ENCODE peak calls at places on chromosome 17, in six cellular contexts. H, P, X, R, Z and W are unnamed samples. For H3K4me1, the result is how much of the 10 kb centered on the place peaks cover.

GRCh38 chr17:61818225-61818624 is 45.1 kb downstream of the BRIP1 start:
- DNase-seq in Z (no peak), R (no peak), H (no peak), P (no peak), X (no peak), W (no peak)

GRCh38 chr17:22138861-22139469 is 446.6 kb downstream of the KCNJ18 start:
- DNase-seq in Z (no peak), H (no peak), P (no peak), X (no peak), R (no peak), W (no peak)

GRCh38 chr17:38861399-38861843 is 7.9 kb upstream of the RPL23 start:
- DNase-seq in R (peak), P (peak), X (no peak), H (no peak), Z (no peak), W (no peak)

GRCh38 chr17:32596666-32597065 is 109.9 kb downstream of the CDK5R1 start:
- DNase-seq in Z (no peak), P (no peak), R (no peak), X (no peak), H (no peak), W (no peak)

GRCh38 chr17:72119963-72120877 is 600 bp upstream of the SOX9 start:
- DNase-seq in P (peak), H (no peak), Z (peak), X (no peak), R (no peak), W (no peak)

GRCh38 chr17:78137392-78138203 is 7.0 kb downstream of the TMC8 start:
- DNase-seq in X (no peak), P (no peak), H (no peak), Z (no peak), R (no peak), W (no peak)

GRCh38 chr17:14776791-14777190 is 475.9 kb downstream of the HS3ST3B1 start:
- DNase-seq in R (no peak), X (no peak), P (no peak), H (no peak), Z (no peak), W (no peak)

GRCh38 chr17:4407216-4407615 is 26.5 kb upstream of the SPNS3 start:
- DNase-seq in Z (no peak), P (no peak), R (no peak), H (no peak), X (no peak), W (no peak)

GRCh38 chr17:2954898-2955445 is 108.4 kb downstream of the OR1D5 start:
- DNase-seq in Z (peak), H (no peak), P (peak), X (no peak), R (no peak), W (no peak)

GRCh38 chr17:39281806-39282205 is 56.1 kb upstream of the STAC2 start:
- DNase-seq in X (no peak), Z (no peak), P (no peak), H (no peak), R (no peak), W (no peak)

GRCh38 chr17:80474231-80474932 is 2.0 kb downstream of the NPTX1 start:
- DNase-seq in X (no peak), R (no peak), Z (no peak), P (peak), H (no peak), W (no peak)

GRCh38 chr17:40063034-40063765 is 435 bp downstream of the THRA start:
- DNase-seq in P (no peak), X (no peak), R (peak), Z (peak), H (peak), W (no peak)

GRCh38 chr17:42784811-42785592 is 4.6 kb downstream of the WNK4 start:
- DNase-seq in P (no peak), H (no peak), Z (no peak), X (no peak), R (peak), W (no peak)

GRCh38 chr17:64069143-64069542 is 48.7 kb upstream of the ICAM2 start:
- DNase-seq in X (no peak), Z (no peak), H (no peak), P (no peak), R (no peak), W (no peak)

GRCh38 chr17:14052886-14053615 is 16.3 kb upstream of the COX10 start:
- DNase-seq in P (no peak), X (no peak), H (no peak), Z (no peak), R (no peak), W (no peak)

GRCh38 chr17:63293310-63293709 is 152.8 kb downstream of the CYB561 start:
- DNase-seq in P (no peak), X (no peak), H (no peak), R (no peak), Z (no peak), W (no peak)

GRCh38 chr17:65876985-65877384 is 314.9 kb downstream of the CEP112 start:
- DNase-seq in R (no peak), Z (no peak), H (no peak), X (no peak), P (no peak), W (no peak)

GRCh38 chr17:8138672-8139371 is 13.4 kb downstream of the PER1 start:
- DNase-seq in P (peak), X (no peak), H (peak), Z (peak), R (peak), W (no peak)

GRCh38 chr17:33929181-33929724 is 325.8 kb upstream of the CCL2 start:
- DNase-seq in P (no peak), X (no peak), R (no peak), H (no peak), Z (no peak), W (peak)

GRCh38 chr17:57946798-57947358 is 8.3 kb downstream of the CUEDC1 start:
- DNase-seq in X (no peak), P (peak), H (peak), R (peak), Z (peak), W (no peak)

GRCh38 chr17:57948555-57949420 is 6.4 kb downstream of the CUEDC1 start:
- DNase-seq in P (peak), Z (no peak), X (no peak), R (no peak), H (no peak), W (no peak)

GRCh38 chr17:57949649-57950048 is 5.6 kb downstream of the CUEDC1 start:
- DNase-seq in R (no peak), X (no peak), H (no peak), Z (no peak), P (no peak), W (no peak)

GRCh38 chr17:57947369-57947768 is 7.8 kb downstream of the CUEDC1 start:
- DNase-seq in P (no peak), R (no peak), X (no peak), H (no peak), Z (no peak), W (no peak)

DNA sequence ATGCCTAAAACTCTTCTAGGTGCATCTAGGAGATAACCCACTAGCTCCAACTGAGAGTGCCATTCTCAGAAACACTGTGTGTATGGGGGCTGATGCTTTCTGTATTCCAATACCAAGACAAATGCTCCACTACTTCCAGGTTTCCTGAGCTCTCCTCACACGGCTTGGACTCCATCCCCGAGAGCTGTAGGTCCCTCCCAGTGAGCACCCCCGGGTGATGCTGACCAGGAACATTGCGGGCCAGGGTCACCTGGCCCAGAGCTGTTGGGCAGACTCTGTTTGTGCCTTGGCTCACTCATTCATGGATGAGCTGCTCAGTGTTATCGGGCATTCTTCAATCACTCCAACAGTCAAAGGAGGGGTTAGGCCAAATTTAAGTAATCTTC is 7.0 kb downstream of the CUEDC1 start:
- DNase-seq in P (no peak), H (peak), Z (no peak), R (no peak), X (no peak), W (no peak)
- H3K27ac ChIP-seq in P (peak), H (peak), Z (peak), R (no peak), X (peak), W (no peak)

GRCh38 chr17:55269894-55270293 is 5.1 kb downstream of the HLF start:
- DNase-seq in Z (no peak), R (no peak), X (no peak), H (no peak), P (no peak), W (no peak)
- H3K4me1 ChIP-seq in Z (half or more), R (under half), X (under half), H (under half), P (under half), W (under half)

GRCh38 chr17:59829217-59830006 is 63.3 kb downstream of the TUBD1 start:
- DNase-seq in P (peak), R (no peak), Z (no peak), X (no peak), H (no peak), W (no peak)
- H3K4me3 ChIP-seq in P (peak), R (no peak), Z (peak), X (peak), H (no peak), W (no peak)

GRCh38 chr17:47204722-47205418 is 4.3 kb upstream of the MYL4 start:
- DNase-seq in H (no peak), X (no peak), P (no peak), Z (no peak), R (no peak), W (no peak)

GRCh38 chr17:47208744-47209488 is at the start of gene MYL4:
- DNase-seq in Z (no peak), X (no peak), R (no peak), P (no peak), H (no peak), W (no peak)

GRCh38 chr17:47203984-47204721 is 5.0 kb upstream of the MYL4 start:
- DNase-seq in R (no peak), P (no peak), H (no peak), Z (no peak), X (no peak), W (no peak)

GRCh38 chr17:47207143-47208067 is 1.7 kb upstream of the MYL4 start:
- DNase-seq in R (no peak), X (no peak), Z (no peak), P (no peak), H (no peak), W (no peak)

GRCh38 chr17:47205419-47205963 is 3.7 kb upstream of the MYL4 start:
- DNase-seq in H (no peak), R (peak), P (no peak), X (no peak), Z (peak), W (no peak)
- H3K27ac ChIP-seq in H (peak), R (no peak), P (no peak), X (peak), Z (peak), W (no peak)

DNA sequence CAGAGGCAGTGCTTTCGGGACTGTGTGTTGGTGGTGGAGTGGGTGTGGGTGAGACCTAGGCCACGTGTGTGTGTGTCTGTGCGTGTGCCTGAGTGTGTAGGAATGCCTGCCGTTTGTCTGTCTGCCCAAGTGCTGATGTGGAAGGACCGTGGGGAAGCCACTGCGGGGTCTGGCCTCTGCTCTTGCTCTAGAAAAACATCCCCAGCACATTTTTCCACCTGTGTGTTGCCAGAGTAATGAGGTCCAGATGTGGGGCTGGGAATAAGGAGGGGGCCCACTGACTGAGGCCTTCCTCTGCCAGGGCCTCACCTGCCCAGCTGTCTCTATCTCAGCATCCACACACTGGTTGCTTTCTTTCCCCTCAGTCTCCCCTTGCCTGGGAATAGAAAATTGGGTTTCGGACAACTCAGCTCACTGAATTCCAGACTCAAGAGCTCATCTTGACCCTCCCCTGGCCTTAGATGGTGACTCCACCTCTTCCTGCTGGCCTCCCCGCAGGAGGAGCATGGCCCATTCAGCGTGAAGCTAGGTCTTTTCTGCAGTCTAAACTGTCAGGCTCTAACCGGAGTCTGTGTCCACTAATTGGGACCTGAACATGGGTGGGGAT is 7.6 kb downstream of the SGCA start:
- DNase-seq in P (no peak), R (peak), X (no peak), H (peak), Z (no peak), W (no peak)
- H3K4me1 ChIP-seq in P (half or more), R (under half), X (under half), H (under half), Z (under half), W (under half)

GRCh38 chr17:48023408-48024148 is 14.0 kb downstream of the COPZ2 start:
- DNase-seq in Z (peak), H (peak), X (peak), R (peak), P (peak), W (no peak)
- H3K4me3 ChIP-seq in Z (peak), H (peak), X (peak), R (peak), P (peak), W (peak)